ENCODE peak calls at places on chromosomes 16 and 17, in nine cellular contexts. O is fibroblast of lung, P is mammary epithelial cell, V is GM23248, F is PC-9, Y is HepG2, H is neural progenitor cell, M is PC-3, S is endothelial cell of umbilical vein. E is an unnamed sample.

GRCh38 chr17:51461578-51462004 is 201.2 kb downstream of the UTP18 start:
- DNase-seq in M (peak), S (peak), Y (peak), H (peak), O (peak), V (peak), P (peak), F (peak), E (peak)

GRCh38 chr17:81806461-81807209 is 2.7 kb downstream of the GCGR start:
- DNase-seq in H (no peak), Y (no peak), O (no peak), V (no peak), P (no peak), F (no peak), S (no peak), M (no peak), E (no peak)

GRCh38 chr16:54359086-54359485 is 72.5 kb upstream of the IRX3 start:
- DNase-seq in M (no peak), P (no peak), V (no peak), Y (no peak), S (no peak), O (no peak), H (peak), F (no peak), E (no peak)

GRCh38 chr16:85562102-85562786 is 50.9 kb upstream of the GSE1 start:
- DNase-seq in H (no peak), S (no peak), O (no peak), P (no peak), Y (no peak), F (no peak), M (no peak), V (no peak), E (no peak)

GRCh38 chr16:11032000-11032921 is 87.9 kb downstream of the CLEC16A start:
- DNase-seq in F (no peak), S (no peak), Y (no peak), O (peak), P (peak), M (no peak), V (no peak), H (no peak), E (no peak)

GRCh38 chr17:62857526-62857925 is 49.4 kb upstream of the MARCHF10 start:
- DNase-seq in M (no peak), P (no peak), O (no peak), Y (no peak), V (no peak), F (no peak), H (no peak), S (no peak), E (no peak)

GRCh38 chr17:45924332-45924820 is 30.0 kb downstream of the MAPT start:
- DNase-seq in M (no peak), P (no peak), S (no peak), Y (no peak), O (no peak), F (no peak), H (no peak), V (no peak), E (no peak)

GRCh38 chr17:7042507-7043194 is 1.2 kb downstream of the SLC16A11 start:
- DNase-seq in H (peak), O (no peak), S (no peak), F (no peak), Y (no peak), V (no peak), P (no peak), M (no peak), E (no peak)

GRCh38 chr17:77178586-77178985 is 37.8 kb downstream of the SEC14L1 start:
- DNase-seq in F (no peak), S (no peak), V (no peak), Y (no peak), H (no peak), O (no peak), P (no peak), M (no peak), E (no peak)

GRCh38 chr17:39927928-39928867 is 666 bp downstream of the LRRC3C start:
- DNase-seq in O (no peak), M (no peak), S (peak), F (peak), V (peak), H (peak), Y (peak), P (no peak), E (peak)

GRCh38 chr17:76672270-76672851 is 28.8 kb upstream of the ST6GALNAC1 start:
- DNase-seq in V (peak), Y (peak), M (peak), O (no peak), F (no peak), S (no peak), H (no peak), P (no peak), E (no peak)

GRCh38 chr17:46038937-46039336 is 39.9 kb downstream of the STH start:
- DNase-seq in O (no peak), S (no peak), F (no peak), H (no peak), M (no peak), Y (no peak), V (no peak), P (no peak), E (no peak)

GRCh38 chr16:27481282-27481934 is 68.3 kb downstream of the GTF3C1 start:
- DNase-seq in Y (no peak), S (no peak), V (no peak), M (no peak), F (no peak), H (no peak), O (no peak), P (no peak), E (no peak)

GRCh38 chr17:6901086-6901485 is 69.6 kb upstream of the TEKT1 start:
- DNase-seq in P (no peak), M (no peak), Y (no peak), O (no peak), V (no peak), F (no peak), S (no peak), H (no peak), E (no peak)

GRCh38 chr17:81794509-81794908 is 9.4 kb upstream of the GCGR start:
- DNase-seq in H (peak), M (peak), V (no peak), O (peak), P (no peak), F (peak), Y (no peak), S (no peak), E (peak)

GRCh38 chr17:78676415-78677302 is 99.5 kb upstream of the DNAH17 start:
- DNase-seq in F (no peak), P (no peak), O (no peak), S (no peak), Y (no peak), V (no peak), H (no peak), M (no peak), E (no peak)
- H3K27ac ChIP-seq in F (no peak), P (no peak), O (no peak), S (no peak), Y (no peak), V (no peak), H (no peak), M (no peak), E (no peak)

DNA sequence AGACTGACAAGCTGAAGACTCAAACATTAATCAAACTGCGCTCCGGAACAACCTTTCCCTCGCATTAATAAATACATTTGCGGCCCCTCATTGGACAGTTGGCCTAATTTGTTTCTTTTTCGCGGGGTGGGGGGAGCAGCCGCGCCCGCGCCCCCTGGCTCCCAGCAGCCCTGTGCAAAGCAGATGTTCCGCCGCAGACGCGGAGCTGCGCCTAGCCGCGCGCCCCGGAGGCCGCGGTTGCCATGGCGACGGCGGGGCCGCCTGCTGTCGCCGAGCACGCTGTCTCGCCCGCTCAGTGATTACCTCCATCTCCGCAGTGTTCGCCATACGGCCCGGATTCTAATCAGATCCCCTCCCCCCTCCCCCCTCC is 25.5 kb downstream of the COPZ2 start:
- DNase-seq in F (no peak), H (peak), P (no peak), Y (no peak), V (peak), M (peak), S (peak), O (no peak), E (peak)
- TF ChIP-seq EZH2 in F (no peak), H (no peak), P (no peak), Y (no peak), V (no peak), M (no peak), S (no peak), O (no peak), E (no peak)

GRCh38 chr17:57726838-57727237 is 18.3 kb downstream of the CCDC182 start:
- DNase-seq in S (no peak), M (no peak), F (no peak), H (no peak), P (no peak), O (no peak), V (no peak), Y (no peak), E (no peak)
- H3K27ac ChIP-seq in S (no peak), M (no peak), F (no peak), H (no peak), P (no peak), O (no peak), V (no peak), Y (no peak), E (no peak)

GRCh38 chr16:86866986-86867722 is 288.8 kb downstream of the FOXL1 start:
- DNase-seq in S (no peak), H (no peak), F (no peak), P (no peak), M (no peak), Y (no peak), O (no peak), V (no peak), E (no peak)

GRCh38 chr16:86869288-86870022 is 291.1 kb downstream of the FOXL1 start:
- DNase-seq in O (no peak), H (no peak), P (no peak), V (no peak), S (no peak), F (no peak), Y (no peak), M (no peak), E (no peak)

GRCh38 chr16:86868746-86869145 is 290.4 kb downstream of the FOXL1 start:
- DNase-seq in S (no peak), F (no peak), Y (no peak), O (no peak), V (no peak), M (no peak), P (no peak), H (no peak), E (no peak)

GRCh38 chr16:86865866-86866675 is 287.7 kb downstream of the FOXL1 start:
- DNase-seq in F (no peak), S (peak), O (peak), Y (no peak), M (peak), V (peak), H (no peak), P (peak), E (peak)

DNA sequence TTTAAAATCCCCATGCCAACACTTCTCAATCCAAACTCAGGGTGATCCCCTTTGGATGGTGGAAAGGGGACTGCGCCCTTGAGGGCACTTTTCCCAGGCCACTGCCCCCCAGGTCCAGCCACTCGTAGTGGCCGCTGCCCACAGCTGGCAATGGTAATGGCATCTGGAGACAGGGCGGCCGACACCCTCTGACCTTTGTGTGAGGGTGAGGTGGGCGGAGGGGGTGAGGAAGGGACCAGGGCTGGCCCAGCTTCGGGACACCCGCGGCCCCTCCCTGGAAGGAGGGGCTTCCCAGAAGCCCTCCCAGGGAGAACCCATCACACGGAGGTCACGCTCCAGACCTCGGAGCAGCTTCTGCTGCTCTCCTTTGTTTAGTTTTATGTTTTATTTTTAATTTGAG is 289.7 kb downstream of the FOXL1 start:
- DNase-seq in O (no peak), V (no peak), M (no peak), S (no peak), Y (no peak), P (no peak), F (no peak), H (no peak), E (no peak)
- TF ChIP-seq EZH2 in O (no peak), V (no peak), M (no peak), S (no peak), Y (no peak), P (no peak), F (no peak), H (no peak), E (no peak)

GRCh38 chr16:14502932-14503741 is 126.9 kb downstream of the PARN start:
- DNase-seq in H (no peak), M (peak), O (peak), F (peak), V (peak), P (peak), Y (no peak), S (no peak), E (no peak)
- H3K27ac ChIP-seq in H (no peak), M (peak), O (no peak), F (peak), V (peak), P (peak), Y (peak), S (no peak), E (no peak)

DNA sequence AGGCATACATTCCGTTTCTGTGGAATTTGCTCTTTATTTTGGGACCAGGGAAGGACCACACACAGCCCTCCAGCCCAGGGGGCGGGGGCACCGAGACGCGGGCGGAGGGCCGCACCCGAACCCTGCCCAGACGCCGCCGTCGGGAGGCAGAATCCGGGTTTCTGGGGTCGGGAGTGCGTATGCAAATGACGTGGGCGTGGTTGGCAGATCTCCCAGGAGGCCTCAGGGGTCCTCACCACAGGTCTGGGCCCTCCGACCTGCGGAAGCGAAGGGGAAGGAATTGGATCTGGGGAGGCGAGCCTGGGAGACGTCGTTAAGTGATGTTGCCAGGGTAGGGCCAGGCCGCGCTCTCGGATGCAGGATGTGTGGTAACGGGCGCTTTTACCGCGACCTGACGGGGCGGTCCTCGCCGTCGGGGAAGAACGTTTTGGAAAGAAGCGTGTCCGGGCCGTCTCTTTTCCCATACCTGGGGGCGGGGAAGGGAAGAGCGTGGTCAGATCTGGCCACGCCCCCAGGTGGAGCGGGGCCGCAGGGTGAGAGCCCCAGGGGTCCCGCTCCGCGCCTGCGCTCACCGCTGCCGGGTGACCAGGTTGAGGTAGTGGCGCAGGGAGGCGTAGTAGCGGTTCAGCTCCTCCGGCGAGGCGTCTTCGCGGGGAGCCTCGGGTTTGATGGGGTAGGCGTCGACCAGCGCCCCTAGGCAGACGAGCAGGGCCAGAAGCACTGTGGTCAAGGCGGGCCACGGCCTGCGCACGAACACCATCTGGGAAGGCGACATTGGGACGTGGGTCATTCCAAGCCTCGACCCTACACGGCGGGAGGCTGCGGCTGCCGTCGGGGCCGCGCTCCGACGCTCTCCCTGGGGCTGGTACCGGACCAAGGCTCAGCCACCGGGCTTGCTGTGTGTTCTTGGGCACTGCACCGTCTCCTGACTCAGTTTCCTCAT is 745 bp downstream of the PYY start:
- DNase-seq in H (peak), Y (no peak), F (no peak), O (no peak), S (no peak), P (no peak), V (peak), M (no peak), E (no peak)
- TF ChIP-seq EZH2 in H (peak), Y (peak), F (no peak), O (peak), S (peak), P (peak), V (peak), M (no peak), E (peak)

GRCh38 chr17:65564793-65565192 is 3.3 kb upstream of the AXIN2 start:
- DNase-seq in Y (peak), S (no peak), F (no peak), H (peak), M (no peak), O (peak), V (no peak), P (no peak), E (peak)
- H3K27ac ChIP-seq in Y (peak), S (no peak), F (no peak), H (no peak), M (no peak), O (no peak), V (no peak), P (no peak), E (peak)

GRCh38 chr16:56988948-56989945 is at the start of gene NLRC5:
- DNase-seq in S (peak), M (peak), Y (peak), H (peak), F (peak), P (peak), V (peak), O (peak), E (peak)
- TF ChIP-seq EZH2 in S (no peak), M (no peak), Y (no peak), H (peak), F (no peak), P (no peak), V (no peak), O (no peak), E (no peak)

GRCh38 chr16:66881560-66881959 is 1.2 kb downstream of the PDP2 start:
- DNase-seq in M (no peak), V (no peak), Y (no peak), S (no peak), P (no peak), H (no peak), F (no peak), O (no peak), E (no peak)
- H3K27ac ChIP-seq in M (no peak), V (no peak), Y (no peak), S (no peak), P (no peak), H (no peak), F (no peak), O (no peak), E (no peak)

GRCh38 chr16:67157892-67158635 is 1.6 kb downstream of the TRADD start:
- DNase-seq in O (no peak), V (no peak), H (no peak), S (no peak), Y (no peak), P (no peak), M (no peak), F (no peak), E (no peak)

GRCh38 chr16:67156146-67156844 is 3.4 kb downstream of the TRADD start:
- DNase-seq in V (no peak), O (no peak), F (no peak), Y (no peak), H (no peak), M (no peak), S (no peak), P (no peak), E (no peak)

GRCh38 chr16:67157106-67157748 is 2.5 kb downstream of the TRADD start:
- DNase-seq in P (no peak), F (no peak), Y (no peak), H (no peak), V (no peak), S (no peak), M (no peak), O (no peak), E (no peak)

GRCh38 chr16:67161595-67162058 is 1.9 kb downstream of the FBXL8 start:
- DNase-seq in F (no peak), Y (no peak), H (no peak), S (no peak), O (no peak), V (no peak), M (peak), P (no peak), E (no peak)

GRCh38 chr16:67158637-67159600 is 790 bp downstream of the TRADD start:
- DNase-seq in O (no peak), V (peak), M (peak), P (peak), S (no peak), H (peak), Y (peak), F (peak), E (peak)
- TF ChIP-seq EZH2 in O (no peak), V (no peak), M (no peak), P (no peak), S (no peak), H (peak), Y (no peak), F (no peak), E (no peak)

E was measured in hepatocyte.